ENCODE peak calls at places on chromosomes 4 and X, in four cellular contexts. One of them, this sample, is unnamed.

GRCh38 chr4:127708985-127709384 is 21.2 kb upstream of the SLC25A31 start:
- DNase-seq in K562: no peak
- DNase-seq in GM12878: no peak
- DNase-seq in HepG2: peak; percentile 65
- DNase-seq in this sample: no peak

GRCh38 chr4:147830987-147831386 is 99.1 kb downstream of the ARHGAP10 start:
- DNase-seq in K562: no peak
- DNase-seq in GM12878: no peak
- DNase-seq in HepG2: no peak
- DNase-seq in this sample: no peak

GRCh38 chr4:17780461-17781071 is 855 bp downstream of the FAM184B start:
- DNase-seq in K562: no peak
- DNase-seq in GM12878: no peak
- DNase-seq in HepG2: no peak
- DNase-seq in this sample: no peak

GRCh38 chrX:103446665-103447302 is 70.4 kb downstream of the BEX3 start:
- DNase-seq in K562: no peak
- DNase-seq in GM12878: no peak
- DNase-seq in HepG2: no peak
- DNase-seq in this sample: no peak

GRCh38 chr4:153497091-153497531 is 31.0 kb downstream of the TMEM131L start:
- DNase-seq in K562: peak; percentile 73
- DNase-seq in GM12878: no peak
- DNase-seq in HepG2: peak; percentile 58
- DNase-seq in this sample: no peak

GRCh38 chrX:22748093-22748999 is 251.4 kb upstream of the DDX53 start:
- DNase-seq in K562: peak; percentile 32
- DNase-seq in GM12878: no peak
- DNase-seq in HepG2: peak; percentile 13
- DNase-seq in this sample: peak; percentile 57

GRCh38 chr4:86054676-86055075 is 305.2 kb downstream of the MAPK10 start:
- DNase-seq in K562: no peak
- DNase-seq in GM12878: no peak
- DNase-seq in HepG2: no peak
- DNase-seq in this sample: no peak

GRCh38 chr4:2331519-2332200 is 69.8 kb upstream of the MXD4 start:
- DNase-seq in K562: no peak
- DNase-seq in GM12878: no peak
- DNase-seq in HepG2: no peak
- DNase-seq in this sample: no peak

GRCh38 chrX:138946941-138947340 is 235.4 kb upstream of the FGF13 start:
- DNase-seq in K562: no peak
- DNase-seq in GM12878: no peak
- DNase-seq in HepG2: no peak
- DNase-seq in this sample: no peak

GRCh38 chr4:154618708-154619315 is 6.4 kb upstream of the FGG start:
- DNase-seq in K562: peak; percentile 76
- DNase-seq in GM12878: peak; percentile 21
- DNase-seq in HepG2: peak; percentile 80
- DNase-seq in this sample: peak; percentile 61

GRCh38 chr4:39467470-39467869 is 8.6 kb downstream of the LIAS start:
- DNase-seq in K562: no peak
- DNase-seq in GM12878: no peak
- DNase-seq in HepG2: peak; percentile 64
- DNase-seq in this sample: no peak
- TF ChIP-seq SP1 in K562: no peak
- TF ChIP-seq SP1 in GM12878: no peak
- TF ChIP-seq SP1 in HepG2: no peak
- TF ChIP-seq SP1 in this sample: no peak

DNA sequence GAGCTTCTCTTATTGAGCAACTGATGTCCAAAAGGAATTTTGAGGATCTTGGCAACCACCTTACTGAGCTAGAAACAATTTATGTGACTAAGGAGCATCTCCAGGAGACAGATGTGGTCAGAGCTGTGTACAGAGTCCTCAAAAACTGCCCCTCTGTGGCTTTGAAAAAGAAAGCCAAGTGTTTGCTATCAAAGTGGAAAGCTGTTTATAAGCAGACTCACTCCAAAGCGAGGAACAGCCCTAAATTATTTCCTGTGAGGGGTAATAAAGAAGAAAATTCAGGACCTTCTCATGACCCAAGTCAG is 9.5 kb downstream of the TCEANC start:
- DNase-seq in K562: no peak
- DNase-seq in GM12878: no peak
- DNase-seq in HepG2: no peak
- DNase-seq in this sample: no peak
- TF ChIP-seq FOXM1 in K562: no peak
- TF ChIP-seq FOXM1 in GM12878: no peak
- TF ChIP-seq FOXM1 in HepG2: no peak
- TF ChIP-seq FOXM1 in this sample: no peak

DNA sequence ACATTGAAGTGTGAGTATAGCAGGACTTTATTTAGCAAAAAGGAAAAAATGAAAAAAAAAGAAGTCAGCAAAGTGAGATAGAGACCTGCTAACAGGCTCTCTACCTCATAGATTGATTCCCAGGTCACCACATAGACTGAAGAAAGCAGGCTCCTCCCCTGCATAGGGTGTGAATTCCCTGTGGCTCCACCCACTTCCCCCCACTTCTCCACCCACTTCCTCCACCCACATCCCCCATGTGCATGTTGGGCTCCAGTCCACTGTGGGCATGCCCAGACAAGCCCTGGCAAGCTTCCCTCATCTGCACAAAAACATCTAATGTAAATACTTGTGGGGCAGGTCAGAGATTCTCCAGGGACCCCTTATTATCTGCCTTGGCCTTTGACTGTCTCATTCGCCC is 97.8 kb downstream of the TMEM47 start:
- DNase-seq in K562: no peak
- DNase-seq in GM12878: no peak
- DNase-seq in HepG2: no peak
- DNase-seq in this sample: no peak
- TF ChIP-seq SP1 in K562: no peak
- TF ChIP-seq SP1 in GM12878: no peak
- TF ChIP-seq SP1 in HepG2: no peak
- TF ChIP-seq SP1 in this sample: no peak

DNA sequence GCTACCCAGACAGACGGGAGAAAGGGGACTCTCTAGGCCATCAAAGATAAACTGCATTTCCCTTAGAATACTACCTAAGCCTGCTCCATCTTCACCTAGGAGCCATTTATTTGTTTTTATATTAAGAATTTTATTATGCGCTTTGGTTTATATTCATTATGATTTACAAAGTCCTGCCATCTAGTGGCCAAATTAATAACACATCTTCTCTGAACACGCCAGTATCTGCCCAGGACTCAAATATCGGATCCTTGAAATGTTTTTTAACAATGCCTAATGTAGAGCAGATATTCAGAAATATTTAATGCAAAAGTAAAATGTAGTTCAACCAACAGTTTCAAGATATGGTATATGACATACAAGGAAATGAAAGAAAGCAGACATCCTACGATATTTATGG is 20.8 kb upstream of the PRPS2 start:
- DNase-seq in K562: peak; percentile 24
- DNase-seq in GM12878: no peak
- DNase-seq in HepG2: no peak
- DNase-seq in this sample: peak; percentile 17
- TF ChIP-seq FOXM1 in K562: no peak
- TF ChIP-seq FOXM1 in GM12878: no peak
- TF ChIP-seq FOXM1 in HepG2: no peak
- TF ChIP-seq FOXM1 in this sample: no peak

This sample was measured in HEK293T.